ENCODE peak calls at places on chromosomes 11 and 22, in four cellular contexts. F is neuronal stem cell, U is IMR-90, V is trophoblast cell. L is an unnamed sample.

GRCh38 chr22:35328472-35328885 is 28.8 kb downstream of the TOM1 start:
- DNase-seq in U (no peak), V (no peak), F (no peak), L (no peak)

GRCh38 chr11:100687630-100688395 is 725 bp downstream of the ARHGAP42 start:
- DNase-seq in V (peak; percentile 61), U (peak; percentile 85), F (peak; percentile 70), L (peak; percentile 79)

GRCh38 chr22:48952256-48953102 is 875.2 kb downstream of the BRD1 start:
- DNase-seq in U (no peak), F (no peak), V (no peak), L (peak; percentile 17)

GRCh38 chr11:106473089-106473722 is 395.7 kb downstream of the AASDHPPT start:
- DNase-seq in U (peak; percentile 61), F (no peak), V (no peak), L (no peak)

GRCh38 chr22:41302016-41302767 is 867 bp downstream of the ZC3H7B start:
- DNase-seq in V (no peak), U (no peak), F (peak; percentile 43), L (no peak)

GRCh38 chr22:26894766-26895485 is 237.5 kb downstream of the MIAT start:
- DNase-seq in F (no peak), V (no peak), U (peak; percentile 92), L (no peak)

GRCh38 chr11:19651654-19652053 is 61.0 kb upstream of the NAV2 start:
- DNase-seq in U (peak; percentile 20), V (no peak), F (no peak), L (no peak)

GRCh38 chr11:77113382-77114088 is 10.9 kb downstream of the OMP start:
- DNase-seq in U (peak; percentile 38), V (no peak), F (peak; percentile 31), L (peak; percentile 61)

GRCh38 chr11:46246514-46246913 is 30.9 kb upstream of the CREB3L1 start:
- DNase-seq in V (no peak), F (no peak), U (peak; percentile 47), L (no peak)

GRCh38 chr11:34208266-34209135 is 103.1 kb downstream of the NAT10 start:
- DNase-seq in F (no peak), V (peak; percentile 41), U (peak; percentile 39), L (no peak)

GRCh38 chr11:128458316-128458715 is 129.0 kb downstream of the ETS1 start:
- DNase-seq in V (no peak), F (no peak), U (peak; percentile 97), L (no peak)

GRCh38 chr22:48881326-48881980 is 946.2 kb downstream of the BRD1 start:
- DNase-seq in F (no peak), U (no peak), V (no peak), L (no peak)

GRCh38 chr11:7612661-7613393 is 60.5 kb downstream of the CYB5R2 start:
- DNase-seq in F (peak; percentile 35), U (peak; percentile 2), V (peak; percentile 85), L (no peak)

GRCh38 chr11:72781313-72782080 is 12.3 kb downstream of the STARD10 start:
- DNase-seq in F (no peak), U (no peak), V (peak; percentile 27), L (peak; percentile 56)

GRCh38 chr11:70220920-70221319 is 17.8 kb downstream of the FADD start:
- DNase-seq in V (no peak), U (peak; percentile 35), F (no peak), L (no peak)

GRCh38 chr11:127445476-127445875 is 444.9 kb upstream of the KIRREL3 start:
- DNase-seq in F (no peak), U (no peak), V (no peak), L (no peak)

GRCh38 chr11:69497221-69497787 is 15.8 kb downstream of the LINC01488 start:
- DNase-seq in V (peak; percentile 97), U (peak; percentile 95), F (peak; percentile 81), L (no peak)

GRCh38 chr22:41939981-41940852 is 6.7 kb downstream of the CENPM start:
- DNase-seq in F (no peak), U (no peak), V (no peak), L (no peak)

GRCh38 chr11:35491231-35491871 is 34.1 kb downstream of the PAMR1 start:
- DNase-seq in U (peak; percentile 96), V (peak; percentile 20), F (no peak), L (no peak)

GRCh38 chr11:75513250-75513649 is 12.5 kb downstream of the GDPD5 start:
- DNase-seq in F (no peak), V (no peak), U (peak; percentile 92), L (no peak)

GRCh38 chr11:96384156-96384555 is 5.6 kb downstream of the CCDC82 start:
- DNase-seq in V (no peak), U (no peak), F (no peak), L (no peak)

GRCh38 chr22:37610480-37611148 is 2.0 kb downstream of the GGA1 start:
- DNase-seq in U (no peak), V (peak; percentile 25), F (no peak), L (no peak)

GRCh38 chr11:8083088-8083395 is 2.0 kb downstream of the TUB start:
- DNase-seq in V (no peak), U (no peak), F (no peak), L (no peak)

GRCh38 chr11:107844041-107844440 is 14.5 kb downstream of the SLC35F2 start:
- DNase-seq in F (no peak), U (peak; percentile 52), V (peak; percentile 98), L (no peak)

GRCh38 chr11:103016031-103016430 is 60.5 kb upstream of the MMP13 start:
- DNase-seq in U (no peak), V (no peak), F (no peak), L (no peak)

GRCh38 chr22:28983190-28983589 is 78.4 kb downstream of the C22orf31 start:
- DNase-seq in V (no peak), U (no peak), F (no peak), L (no peak)

DNA sequence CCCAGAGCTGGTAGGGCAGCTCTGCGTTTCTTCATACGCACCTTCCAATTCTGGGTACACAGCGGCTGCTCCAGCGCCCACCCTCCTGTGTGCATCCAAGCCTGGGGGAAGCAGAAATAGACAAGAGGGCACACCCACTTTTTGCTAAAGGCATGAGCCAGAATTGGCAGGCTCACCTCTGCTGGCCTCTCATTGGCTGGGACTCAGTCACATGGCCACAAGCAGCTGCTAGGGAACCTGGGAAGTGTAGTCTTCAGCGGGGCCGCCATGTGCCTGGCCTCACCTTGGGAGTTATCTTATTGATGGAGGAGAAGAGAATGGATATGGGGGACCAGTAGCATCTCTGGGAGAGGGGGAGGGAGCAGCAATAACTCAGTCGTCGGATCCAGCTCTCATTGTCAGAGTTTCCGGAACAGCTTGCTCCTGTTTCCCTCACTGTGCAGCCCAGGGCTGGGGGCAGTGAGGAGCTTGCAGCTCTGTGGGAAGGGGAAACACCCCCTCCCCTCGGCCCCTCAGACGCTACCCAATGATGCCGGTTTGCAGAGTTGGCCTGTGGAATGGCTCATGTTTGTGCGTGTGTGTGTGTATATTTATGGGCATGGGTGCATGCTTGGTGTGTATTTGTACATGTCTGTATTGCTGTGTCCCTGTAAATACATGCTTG is 11.8 kb upstream of the MIEF1 start:
- DNase-seq in F (peak; percentile 56), V (peak; percentile 40), U (peak; percentile 65), L (peak; percentile 90)
- H3K27ac ChIP-seq in F (no peak overlapping the region), V (no peak overlapping the region), U (no peak overlapping the region), L (no peak overlapping the region)

GRCh38 chr11:134993691-134994243 is 581.7 kb upstream of the B3GAT1 start:
- DNase-seq in V (no peak), F (no peak), U (no peak), L (no peak)
- H3K18ac ChIP-seq in V (no peak overlapping the region), F (peak overlapping the region; percentile 86), U (no peak overlapping the region), L (no peak overlapping the region)

DNA sequence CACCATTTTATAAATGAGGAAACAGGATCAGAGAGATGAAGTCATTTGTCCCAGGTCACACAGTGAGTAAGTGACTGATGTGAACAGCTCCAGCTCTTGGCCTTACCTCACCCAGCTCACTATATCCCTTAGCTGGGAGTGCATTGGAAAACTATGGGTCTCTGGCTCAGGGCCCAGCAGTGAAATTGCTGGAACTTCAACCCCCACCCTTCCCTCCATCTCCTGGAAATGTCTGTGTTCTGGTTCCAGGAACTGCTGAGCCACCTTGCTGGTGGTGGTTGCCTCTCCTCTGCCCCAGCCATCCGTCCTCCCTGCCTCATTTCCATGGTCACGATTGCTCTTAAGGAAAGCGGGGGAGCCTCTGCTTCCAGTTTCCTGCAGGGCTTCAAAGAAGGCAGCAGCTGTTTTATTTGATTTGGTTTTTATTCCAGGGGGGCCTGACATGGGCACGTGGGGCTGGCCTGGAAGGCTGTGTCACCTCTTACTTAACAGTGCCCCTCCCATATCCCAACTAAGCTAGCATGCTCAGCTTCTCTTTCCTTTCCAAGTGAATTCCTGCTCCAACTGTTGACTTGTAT is 46.2 kb upstream of the CSTF3 start:
- DNase-seq in U (peak; percentile 27), V (no peak), F (no peak), L (no peak)
- H2AFZ ChIP-seq in U (peak overlapping the region; percentile 9), V (no peak overlapping the region), F (peak overlapping the region; percentile 70), L (no peak overlapping the region)

DNA sequence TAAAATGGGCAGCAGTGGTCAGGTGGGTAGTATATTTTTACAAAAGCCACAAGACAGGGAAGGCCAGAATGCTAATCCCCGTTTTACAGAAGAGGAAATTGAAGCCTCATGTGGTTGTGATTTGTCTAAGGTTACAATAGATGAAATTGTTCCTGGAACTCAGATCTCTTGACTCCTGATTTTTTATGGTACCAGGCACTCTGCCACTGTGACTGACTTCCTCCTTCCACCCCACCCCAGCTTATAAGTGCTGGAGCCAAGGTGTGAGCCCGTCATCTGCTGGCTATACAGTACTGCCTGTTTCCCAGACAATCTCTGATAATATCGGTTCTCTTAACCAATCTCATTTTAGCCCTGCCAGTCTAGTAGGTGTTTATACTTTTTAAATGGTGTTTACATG is 1.9 kb downstream of the SLC5A1 start:
- DNase-seq in V (no peak), U (no peak), F (no peak), L (no peak)
- H3K27ac ChIP-seq in V (no peak overlapping the region), U (no peak overlapping the region), F (no peak overlapping the region), L (no peak overlapping the region)

GRCh38 chr11:10540915-10541591 is at the start of gene RNF141:
- DNase-seq in V (peak; percentile 91), F (peak; percentile 95), U (peak; percentile 87), L (peak; percentile 97)

GRCh38 chr11:10538924-10539323 is 2.1 kb downstream of the RNF141 start:
- DNase-seq in F (no peak), V (no peak), U (no peak), L (no peak)

GRCh38 chr11:10539339-10539738 is 1.6 kb downstream of the RNF141 start:
- DNase-seq in U (no peak), V (no peak), F (no peak), L (no peak)

GRCh38 chr11:10542776-10543175 is 1.8 kb upstream of the RNF141 start:
- DNase-seq in F (no peak), U (no peak), V (no peak), L (no peak)

DNA sequence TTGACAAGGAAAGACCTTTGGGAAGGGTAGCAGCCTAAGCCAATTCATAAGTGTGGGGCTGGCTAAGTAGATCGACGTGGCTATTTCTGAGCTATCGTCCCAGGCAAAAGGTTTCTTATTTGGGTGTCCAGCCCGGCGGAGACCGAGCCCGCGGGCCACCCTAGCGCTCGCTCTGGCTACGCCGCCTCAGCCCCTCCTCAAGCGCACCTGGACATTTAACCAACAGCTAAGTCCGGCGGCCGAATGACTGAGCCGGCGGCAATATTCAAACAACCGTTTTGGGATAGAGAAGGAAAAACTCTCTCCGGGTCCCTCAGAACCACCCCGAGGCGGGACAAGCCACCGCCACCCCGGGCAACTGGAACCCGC is 457 bp downstream of the RNF141 start:
- DNase-seq in F (no peak), V (peak; percentile 39), U (peak; percentile 18), L (peak; percentile 57)
- H3K18ac ChIP-seq in F (peak overlapping the region; percentile 89), V (no peak overlapping the region), U (peak overlapping the region; percentile 17), L (no peak overlapping the region)